ENCODE peak calls at places on chromosomes 12 and 14, in seven cellular contexts. T is EL, L is C1 segment of cervical spinal cord, B is AG09319, N is AG04449, O is NCI-H1105, M is endothelial cell of umbilical vein. X is an unnamed sample.

GRCh38 chr12:80655751-80656150 is 51.7 kb upstream of the MYF6 start:
- DNase-seq in T (no peak), L (no peak), B (no peak), N (no peak), O (no peak), M (no peak), X (no peak)

GRCh38 chr14:39884091-39884490 is 451.9 kb upstream of the FBXO33 start:
- DNase-seq in T (no peak), L (no peak), B (no peak), N (no peak), O (no peak), M (no peak), X (no peak)

GRCh38 chr14:28012629-28013415 is 753.8 kb upstream of the FOXG1 start:
- DNase-seq in T (no peak), L (no peak), B (no peak), N (no peak), O (no peak), M (no peak), X (no peak)

GRCh38 chr12:607541-608001 is 55.7 kb downstream of the NINJ2 start:
- DNase-seq in T (no peak), L (no peak), B (no peak), N (no peak), O (no peak), M (peak), X (no peak)

GRCh38 chr12:44588651-44589050 is 287.5 kb downstream of the NELL2 start:
- DNase-seq in T (no peak), L (no peak), B (no peak), N (no peak), O (no peak), M (no peak), X (no peak)

GRCh38 chr12:13000616-13000934 is 510 bp upstream of the HEBP1 start:
- DNase-seq in T (no peak), L (no peak), B (no peak), N (no peak), O (peak), M (no peak), X (no peak)

GRCh38 chr12:31999692-32000091 is 40.5 kb downstream of the RESF1 start:
- DNase-seq in T (peak), L (no peak), B (no peak), N (no peak), O (no peak), M (no peak), X (no peak)

GRCh38 chr14:92760524-92760805 is 12.0 kb upstream of the LGMN start:
- DNase-seq in T (no peak), L (no peak), B (no peak), N (no peak), O (no peak), M (no peak), X (no peak)

GRCh38 chr12:123670882-123671728 is at the start of gene TCTN2:
- DNase-seq in T (peak), L (peak), B (peak), N (peak), O (peak), M (peak), X (peak)

GRCh38 chr14:103127356-103127755 is 4.1 kb downstream of the TNFAIP2 start:
- DNase-seq in T (no peak), L (no peak), B (no peak), N (no peak), O (no peak), M (no peak), X (no peak)

GRCh38 chr14:71049435-71050147 is 142.3 kb downstream of the PCNX1 start:
- DNase-seq in T (peak), L (no peak), B (peak), N (no peak), O (no peak), M (peak), X (no peak)

X was measured in nucleus accumbens.